ENCODE peak calls at places on chromosomes 2 and 18, in nine cellular contexts. One of them, this sample, is unnamed.

GRCh38 chr2:47299555-47299954 is 103.4 kb upstream of the MSH2 start:
- DNase-seq in OCI-LY7: no peak
- DNase-seq in fibroblast of pulmonary artery: peak; percentile 64
- DNase-seq in ovary: no peak
- DNase-seq in PC-9: peak; percentile 59
- DNase-seq in cardiac fibroblast: peak; percentile 77
- DNase-seq in Jurkat, Clone E6-1: no peak
- DNase-seq in choroid plexus epithelial cell: peak; percentile 91
- DNase-seq in effector memory CD4-positive, alpha-beta T cell: no peak
- DNase-seq in this sample: peak; percentile 16

GRCh38 chr2:16482485-16482884 is 183.1 kb downstream of the CYRIA start:
- DNase-seq in OCI-LY7: no peak
- DNase-seq in fibroblast of pulmonary artery: no peak
- DNase-seq in ovary: no peak
- DNase-seq in PC-9: no peak
- DNase-seq in cardiac fibroblast: no peak
- DNase-seq in Jurkat, Clone E6-1: peak; percentile 57
- DNase-seq in choroid plexus epithelial cell: no peak
- DNase-seq in effector memory CD4-positive, alpha-beta T cell: no peak
- DNase-seq in this sample: no peak

GRCh38 chr2:10889741-10890215 is 22.0 kb upstream of the KCNF1 start:
- DNase-seq in OCI-LY7: no peak
- DNase-seq in fibroblast of pulmonary artery: no peak
- DNase-seq in ovary: no peak
- DNase-seq in PC-9: no peak
- DNase-seq in cardiac fibroblast: no peak
- DNase-seq in Jurkat, Clone E6-1: no peak
- DNase-seq in choroid plexus epithelial cell: no peak
- DNase-seq in effector memory CD4-positive, alpha-beta T cell: no peak
- DNase-seq in this sample: no peak

GRCh38 chr2:28780496-28780895 is 28.9 kb downstream of the PPP1CB start:
- DNase-seq in OCI-LY7: no peak
- DNase-seq in fibroblast of pulmonary artery: no peak
- DNase-seq in ovary: no peak
- DNase-seq in PC-9: no peak
- DNase-seq in cardiac fibroblast: no peak
- DNase-seq in Jurkat, Clone E6-1: no peak
- DNase-seq in choroid plexus epithelial cell: no peak
- DNase-seq in effector memory CD4-positive, alpha-beta T cell: no peak
- DNase-seq in this sample: no peak

GRCh38 chr2:45102141-45102540 is 92.9 kb upstream of the SIX2 start:
- DNase-seq in OCI-LY7: no peak
- DNase-seq in fibroblast of pulmonary artery: no peak
- DNase-seq in ovary: no peak
- DNase-seq in PC-9: no peak
- DNase-seq in cardiac fibroblast: no peak
- DNase-seq in Jurkat, Clone E6-1: no peak
- DNase-seq in choroid plexus epithelial cell: no peak
- DNase-seq in effector memory CD4-positive, alpha-beta T cell: no peak
- DNase-seq in this sample: no peak

GRCh38 chr2:191835539-191836350 is 11.1 kb downstream of the CAVIN2 start:
- DNase-seq in OCI-LY7: no peak
- DNase-seq in fibroblast of pulmonary artery: peak; percentile 24
- DNase-seq in ovary: no peak
- DNase-seq in PC-9: no peak
- DNase-seq in cardiac fibroblast: no peak
- DNase-seq in Jurkat, Clone E6-1: no peak
- DNase-seq in choroid plexus epithelial cell: no peak
- DNase-seq in effector memory CD4-positive, alpha-beta T cell: no peak
- DNase-seq in this sample: peak; percentile 19

GRCh38 chr2:127398239-127398590 is 10.4 kb upstream of the MAP3K2 start:
- DNase-seq in OCI-LY7: no peak
- DNase-seq in fibroblast of pulmonary artery: peak; percentile 89
- DNase-seq in ovary: peak; percentile 59
- DNase-seq in PC-9: peak; percentile 90
- DNase-seq in cardiac fibroblast: peak; percentile 87
- DNase-seq in Jurkat, Clone E6-1: no peak
- DNase-seq in choroid plexus epithelial cell: peak; percentile 92
- DNase-seq in effector memory CD4-positive, alpha-beta T cell: no peak
- DNase-seq in this sample: peak; percentile 92

GRCh38 chr2:240728827-240729226 is 37.2 kb downstream of the AQP12A start:
- DNase-seq in OCI-LY7: no peak
- DNase-seq in fibroblast of pulmonary artery: peak; percentile 44
- DNase-seq in ovary: no peak
- DNase-seq in PC-9: no peak
- DNase-seq in cardiac fibroblast: peak; percentile 21
- DNase-seq in Jurkat, Clone E6-1: no peak
- DNase-seq in choroid plexus epithelial cell: no peak
- DNase-seq in effector memory CD4-positive, alpha-beta T cell: no peak
- DNase-seq in this sample: no peak

GRCh38 chr2:136175466-136175865 is 57.5 kb upstream of the CXCR4 start:
- DNase-seq in OCI-LY7: no peak
- DNase-seq in fibroblast of pulmonary artery: no peak
- DNase-seq in ovary: no peak
- DNase-seq in PC-9: no peak
- DNase-seq in cardiac fibroblast: no peak
- DNase-seq in Jurkat, Clone E6-1: no peak
- DNase-seq in choroid plexus epithelial cell: no peak
- DNase-seq in effector memory CD4-positive, alpha-beta T cell: no peak
- DNase-seq in this sample: no peak

GRCh38 chr18:3966246-3966984 is 488.7 kb downstream of the DLGAP1 start:
- DNase-seq in OCI-LY7: no peak
- DNase-seq in fibroblast of pulmonary artery: peak; percentile 6
- DNase-seq in ovary: no peak
- DNase-seq in PC-9: peak; percentile 11
- DNase-seq in cardiac fibroblast: no peak
- DNase-seq in Jurkat, Clone E6-1: no peak
- DNase-seq in choroid plexus epithelial cell: no peak
- DNase-seq in effector memory CD4-positive, alpha-beta T cell: no peak
- DNase-seq in this sample: no peak

DNA sequence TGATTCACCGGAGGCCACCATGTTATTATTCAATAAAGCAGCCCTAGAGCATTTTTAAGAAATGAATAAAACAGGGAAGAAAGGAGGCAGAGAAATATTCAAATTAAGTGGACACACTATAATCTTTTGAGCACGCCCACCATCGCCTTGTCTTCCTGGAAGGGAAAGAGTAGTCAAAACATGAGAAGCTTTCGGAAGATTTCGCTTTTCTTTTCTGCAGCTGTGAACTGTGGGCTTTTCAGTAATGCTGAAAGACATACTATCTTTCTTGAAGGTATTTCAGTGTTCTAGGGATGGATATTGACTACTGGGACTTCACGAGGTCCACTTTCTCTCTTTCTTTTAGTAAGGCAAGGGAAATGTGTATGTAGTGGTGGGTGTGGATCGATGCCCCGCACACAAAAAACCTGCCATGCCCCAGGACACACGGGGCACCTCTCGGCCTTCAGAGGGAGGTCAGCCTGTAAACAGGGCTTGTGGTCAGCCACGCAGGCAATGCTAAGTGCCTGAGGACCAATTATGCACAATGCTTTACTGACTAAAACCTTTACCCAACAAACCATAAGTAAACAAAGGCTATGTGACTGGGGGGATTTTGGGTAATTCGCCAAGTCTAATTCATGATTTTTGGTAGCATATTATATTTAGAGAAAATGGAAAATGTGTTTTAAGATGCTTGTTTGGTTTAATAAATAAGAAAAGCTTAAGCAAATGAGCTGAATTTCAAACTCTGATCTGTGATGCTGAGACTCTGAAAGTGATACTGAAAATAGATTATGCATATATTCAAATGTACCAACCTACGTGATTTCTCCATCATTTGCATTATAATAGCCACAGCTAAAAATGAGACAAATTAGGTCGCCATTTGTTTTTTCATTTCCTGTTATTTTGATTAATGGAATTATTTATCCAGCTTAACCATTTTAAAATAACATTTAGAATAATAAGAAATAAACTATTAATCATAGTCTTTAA is 130.5 kb downstream of the ZNF516 start:
- DNase-seq in OCI-LY7: no peak
- DNase-seq in fibroblast of pulmonary artery: no peak
- DNase-seq in ovary: peak; percentile 21
- DNase-seq in PC-9: no peak
- DNase-seq in cardiac fibroblast: no peak
- DNase-seq in Jurkat, Clone E6-1: no peak
- DNase-seq in choroid plexus epithelial cell: no peak
- DNase-seq in effector memory CD4-positive, alpha-beta T cell: no peak
- DNase-seq in this sample: no peak
- H3K4me3 ChIP-seq in OCI-LY7: no peak overlapping the region
- H3K4me3 ChIP-seq in fibroblast of pulmonary artery: no peak overlapping the region
- H3K4me3 ChIP-seq in ovary: no peak overlapping the region
- H3K4me3 ChIP-seq in PC-9: no peak overlapping the region
- H3K4me3 ChIP-seq in cardiac fibroblast: no peak overlapping the region
- H3K4me3 ChIP-seq in Jurkat, Clone E6-1: no peak overlapping the region
- H3K4me3 ChIP-seq in choroid plexus epithelial cell: no peak overlapping the region
- H3K4me3 ChIP-seq in effector memory CD4-positive, alpha-beta T cell: no peak overlapping the region
- H3K4me3 ChIP-seq in this sample: no peak overlapping the region

GRCh38 chr2:9693646-9694045 is 62.8 kb upstream of the YWHAQ start:
- DNase-seq in OCI-LY7: no peak
- DNase-seq in fibroblast of pulmonary artery: no peak
- DNase-seq in ovary: no peak
- DNase-seq in PC-9: no peak
- DNase-seq in cardiac fibroblast: no peak
- DNase-seq in Jurkat, Clone E6-1: no peak
- DNase-seq in choroid plexus epithelial cell: no peak
- DNase-seq in effector memory CD4-positive, alpha-beta T cell: no peak
- DNase-seq in this sample: no peak

GRCh38 chr2:9693138-9693520 is 62.3 kb upstream of the YWHAQ start:
- DNase-seq in OCI-LY7: no peak
- DNase-seq in fibroblast of pulmonary artery: peak; percentile 50
- DNase-seq in ovary: no peak
- DNase-seq in PC-9: no peak
- DNase-seq in cardiac fibroblast: peak; percentile 72
- DNase-seq in Jurkat, Clone E6-1: no peak
- DNase-seq in choroid plexus epithelial cell: peak; percentile 30
- DNase-seq in effector memory CD4-positive, alpha-beta T cell: no peak
- DNase-seq in this sample: peak; percentile 58

GRCh38 chr2:9690716-9691498 is 60.1 kb upstream of the YWHAQ start:
- DNase-seq in OCI-LY7: no peak
- DNase-seq in fibroblast of pulmonary artery: no peak
- DNase-seq in ovary: no peak
- DNase-seq in PC-9: no peak
- DNase-seq in cardiac fibroblast: no peak
- DNase-seq in Jurkat, Clone E6-1: no peak
- DNase-seq in choroid plexus epithelial cell: no peak
- DNase-seq in effector memory CD4-positive, alpha-beta T cell: no peak
- DNase-seq in this sample: no peak

GRCh38 chr2:9694661-9695060 is 63.9 kb upstream of the YWHAQ start:
- DNase-seq in OCI-LY7: no peak
- DNase-seq in fibroblast of pulmonary artery: no peak
- DNase-seq in ovary: no peak
- DNase-seq in PC-9: no peak
- DNase-seq in cardiac fibroblast: no peak
- DNase-seq in Jurkat, Clone E6-1: no peak
- DNase-seq in choroid plexus epithelial cell: no peak
- DNase-seq in effector memory CD4-positive, alpha-beta T cell: no peak
- DNase-seq in this sample: no peak

GRCh38 chr2:9692392-9693137 is 61.8 kb upstream of the YWHAQ start:
- DNase-seq in OCI-LY7: no peak
- DNase-seq in fibroblast of pulmonary artery: no peak
- DNase-seq in ovary: no peak
- DNase-seq in PC-9: no peak
- DNase-seq in cardiac fibroblast: peak; percentile 38
- DNase-seq in Jurkat, Clone E6-1: no peak
- DNase-seq in choroid plexus epithelial cell: no peak
- DNase-seq in effector memory CD4-positive, alpha-beta T cell: no peak
- DNase-seq in this sample: no peak
- H3K4me3 ChIP-seq in OCI-LY7: no peak overlapping the region
- H3K4me3 ChIP-seq in fibroblast of pulmonary artery: no peak overlapping the region
- H3K4me3 ChIP-seq in ovary: no peak overlapping the region
- H3K4me3 ChIP-seq in PC-9: no peak overlapping the region
- H3K4me3 ChIP-seq in cardiac fibroblast: no peak overlapping the region
- H3K4me3 ChIP-seq in Jurkat, Clone E6-1: no peak overlapping the region
- H3K4me3 ChIP-seq in choroid plexus epithelial cell: no peak overlapping the region
- H3K4me3 ChIP-seq in effector memory CD4-positive, alpha-beta T cell: no peak overlapping the region
- H3K4me3 ChIP-seq in this sample: no peak overlapping the region

GRCh38 chr2:157443090-157443489 is 799 bp downstream of the CYTIP start:
- DNase-seq in OCI-LY7: peak; percentile 51
- DNase-seq in fibroblast of pulmonary artery: no peak
- DNase-seq in ovary: no peak
- DNase-seq in PC-9: no peak
- DNase-seq in cardiac fibroblast: no peak
- DNase-seq in Jurkat, Clone E6-1: no peak
- DNase-seq in choroid plexus epithelial cell: no peak
- DNase-seq in effector memory CD4-positive, alpha-beta T cell: no peak
- DNase-seq in this sample: no peak
- H3K4me3 ChIP-seq in OCI-LY7: peak overlapping the region; percentile 78
- H3K4me3 ChIP-seq in fibroblast of pulmonary artery: no peak overlapping the region
- H3K4me3 ChIP-seq in ovary: no peak overlapping the region
- H3K4me3 ChIP-seq in PC-9: no peak overlapping the region
- H3K4me3 ChIP-seq in cardiac fibroblast: no peak overlapping the region
- H3K4me3 ChIP-seq in Jurkat, Clone E6-1: no peak overlapping the region
- H3K4me3 ChIP-seq in choroid plexus epithelial cell: no peak overlapping the region
- H3K4me3 ChIP-seq in effector memory CD4-positive, alpha-beta T cell: peak overlapping the region; percentile 80
- H3K4me3 ChIP-seq in this sample: no peak overlapping the region

GRCh38 chr18:11392974-11393373 is 216.4 kb upstream of the SLC35G4 start:
- DNase-seq in OCI-LY7: no peak
- DNase-seq in fibroblast of pulmonary artery: no peak
- DNase-seq in ovary: no peak
- DNase-seq in PC-9: no peak
- DNase-seq in cardiac fibroblast: no peak
- DNase-seq in Jurkat, Clone E6-1: no peak
- DNase-seq in choroid plexus epithelial cell: no peak
- DNase-seq in effector memory CD4-positive, alpha-beta T cell: no peak
- DNase-seq in this sample: no peak

GRCh38 chr18:11389281-11389680 is 220.1 kb upstream of the SLC35G4 start:
- DNase-seq in OCI-LY7: no peak
- DNase-seq in fibroblast of pulmonary artery: no peak
- DNase-seq in ovary: no peak
- DNase-seq in PC-9: no peak
- DNase-seq in cardiac fibroblast: no peak
- DNase-seq in Jurkat, Clone E6-1: peak; percentile 56
- DNase-seq in choroid plexus epithelial cell: no peak
- DNase-seq in effector memory CD4-positive, alpha-beta T cell: no peak
- DNase-seq in this sample: no peak

GRCh38 chr18:11392292-11392691 is 217.1 kb upstream of the SLC35G4 start:
- DNase-seq in OCI-LY7: peak; percentile 3
- DNase-seq in fibroblast of pulmonary artery: no peak
- DNase-seq in ovary: no peak
- DNase-seq in PC-9: no peak
- DNase-seq in cardiac fibroblast: no peak
- DNase-seq in Jurkat, Clone E6-1: no peak
- DNase-seq in choroid plexus epithelial cell: peak; percentile 30
- DNase-seq in effector memory CD4-positive, alpha-beta T cell: no peak
- DNase-seq in this sample: peak; percentile 27

GRCh38 chr18:11393486-11393885 is 215.9 kb upstream of the SLC35G4 start:
- DNase-seq in OCI-LY7: no peak
- DNase-seq in fibroblast of pulmonary artery: no peak
- DNase-seq in ovary: no peak
- DNase-seq in PC-9: no peak
- DNase-seq in cardiac fibroblast: peak; percentile 72
- DNase-seq in Jurkat, Clone E6-1: no peak
- DNase-seq in choroid plexus epithelial cell: no peak
- DNase-seq in effector memory CD4-positive, alpha-beta T cell: no peak
- DNase-seq in this sample: no peak

DNA sequence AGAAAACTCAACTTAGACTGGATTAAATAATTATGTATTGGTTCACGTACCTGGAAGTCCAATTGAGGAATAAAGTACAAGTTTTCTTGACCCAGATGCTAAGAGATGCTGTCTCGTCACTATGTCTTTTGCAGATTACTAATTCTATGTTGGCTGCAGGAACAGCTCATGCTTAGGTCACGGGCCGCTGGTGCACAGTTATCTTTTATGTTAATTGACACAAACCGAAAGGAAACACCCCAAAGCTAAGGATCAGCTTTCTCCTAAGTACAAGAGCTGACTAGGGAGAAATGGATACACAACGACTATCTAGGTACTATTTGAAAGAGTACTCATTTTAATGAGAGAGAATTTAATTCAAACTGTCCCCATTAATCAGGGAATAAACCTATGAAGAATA is 217.8 kb upstream of the SLC35G4 start:
- DNase-seq in OCI-LY7: no peak
- DNase-seq in fibroblast of pulmonary artery: no peak
- DNase-seq in ovary: no peak
- DNase-seq in PC-9: no peak
- DNase-seq in cardiac fibroblast: peak; percentile 5
- DNase-seq in Jurkat, Clone E6-1: no peak
- DNase-seq in choroid plexus epithelial cell: no peak
- DNase-seq in effector memory CD4-positive, alpha-beta T cell: no peak
- DNase-seq in this sample: peak; percentile 45
- H3K4me3 ChIP-seq in OCI-LY7: no peak overlapping the region
- H3K4me3 ChIP-seq in fibroblast of pulmonary artery: no peak overlapping the region
- H3K4me3 ChIP-seq in ovary: no peak overlapping the region
- H3K4me3 ChIP-seq in PC-9: no peak overlapping the region
- H3K4me3 ChIP-seq in cardiac fibroblast: no peak overlapping the region
- H3K4me3 ChIP-seq in Jurkat, Clone E6-1: no peak overlapping the region
- H3K4me3 ChIP-seq in choroid plexus epithelial cell: no peak overlapping the region
- H3K4me3 ChIP-seq in effector memory CD4-positive, alpha-beta T cell: no peak overlapping the region
- H3K4me3 ChIP-seq in this sample: no peak overlapping the region